ENCODE peak calls at places on chromosomes 16 and 17, in eight cellular contexts. A, V, Y, W, I, D, T and Z are unnamed samples.

GRCh38 chr17:49521088-49521450 is 26.0 kb downstream of the NGFR start:
- DNase-seq in A (no peak), V (no peak), Y (no peak), W (no peak), I (no peak), D (no peak), T (peak; percentile 35), Z (no peak)

GRCh38 chr16:27221576-27222498 is 18.5 kb downstream of the KDM8 start:
- DNase-seq in A (no peak), V (no peak), Y (peak; percentile 68), W (peak; percentile 76), I (peak; percentile 53), D (peak; percentile 29), T (no peak), Z (peak; percentile 80)

GRCh38 chr16:9092963-9093477 is 1.6 kb downstream of the HAPSTR1 start:
- DNase-seq in A (no peak), V (no peak), Y (peak; percentile 73), W (no peak), I (peak; percentile 19), D (peak; percentile 63), T (no peak), Z (no peak)

GRCh38 chr17:6556121-6557039 is at the start of gene PITPNM3:
- DNase-seq in A (peak; percentile 33), V (no peak), Y (no peak), W (no peak), I (no peak), D (peak; percentile 57), T (no peak), Z (no peak)

GRCh38 chr17:43444223-43445008 is 39.4 kb upstream of the DHX8 start:
- DNase-seq in A (peak; percentile 74), V (no peak), Y (peak; percentile 42), W (peak; percentile 49), I (no peak), D (no peak), T (no peak), Z (no peak)

GRCh38 chr17:48522031-48522593 is 8.7 kb downstream of the HOXB1 start:
- DNase-seq in A (no peak), V (no peak), Y (no peak), W (peak; percentile 58), I (no peak), D (peak; percentile 87), T (no peak), Z (peak; percentile 19)

GRCh38 chr16:84950906-84951305 is 60.4 kb downstream of the ZDHHC7 start:
- DNase-seq in A (no peak), V (no peak), Y (no peak), W (no peak), I (no peak), D (no peak), T (no peak), Z (no peak)

GRCh38 chr16:48478418-48478817 is 93.2 kb upstream of the SIAH1 start:
- DNase-seq in A (no peak), V (no peak), Y (no peak), W (no peak), I (no peak), D (no peak), T (no peak), Z (no peak)

GRCh38 chr17:14227052-14227451 is 9.6 kb downstream of the CDRT15 start:
- DNase-seq in A (no peak), V (no peak), Y (no peak), W (no peak), I (no peak), D (no peak), T (no peak), Z (no peak)

GRCh38 chr16:82082543-82083244 is 47.6 kb downstream of the HSD17B2 start:
- DNase-seq in A (peak; percentile 80), V (peak; percentile 13), Y (no peak), W (peak; percentile 52), I (no peak), D (no peak), T (no peak), Z (peak; percentile 15)

GRCh38 chr17:74453665-74454196 is 12.7 kb upstream of the CD300A start:
- DNase-seq in A (no peak), V (no peak), Y (peak; percentile 94), W (no peak), I (no peak), D (peak; percentile 93), T (no peak), Z (no peak)

DNA sequence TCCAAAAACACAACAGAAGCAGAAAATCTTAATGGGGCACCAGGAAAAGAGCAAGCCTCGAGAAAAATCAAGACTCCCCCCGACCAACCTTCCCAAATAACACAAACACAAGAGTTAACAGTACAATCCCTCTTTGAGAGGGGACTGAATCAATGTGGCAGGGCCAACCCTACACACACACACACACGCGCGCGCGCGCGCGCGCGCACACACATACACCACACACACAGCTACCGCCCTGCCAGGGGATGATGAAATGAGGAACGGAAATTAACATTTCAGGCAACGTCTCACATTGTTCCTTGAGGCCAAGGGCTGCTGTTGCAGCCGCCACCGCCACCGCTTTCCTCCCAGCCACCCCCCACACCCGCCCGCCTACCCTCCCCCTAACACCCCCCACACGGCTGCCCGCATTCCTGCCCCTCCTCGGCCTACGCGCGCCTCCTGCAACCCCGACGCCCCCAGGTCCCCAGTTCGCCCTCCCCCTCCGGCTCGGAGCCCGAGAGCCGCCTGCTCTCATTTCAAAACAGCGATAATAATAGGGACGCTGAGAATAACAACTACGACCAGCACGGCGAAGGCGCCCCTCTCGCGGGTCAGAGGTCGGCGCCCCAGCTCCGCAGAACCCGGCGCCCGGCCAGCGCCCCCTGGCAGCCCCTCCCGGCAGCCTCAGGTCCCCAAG is 1.2 kb downstream of the ANKRD11 start:
- DNase-seq in A (peak; percentile 90), V (peak; percentile 85), Y (peak; percentile 93), W (peak; percentile 96), I (peak; percentile 88), D (peak; percentile 74), T (peak; percentile 94), Z (peak; percentile 97)
- TF ChIP-seq CTCF in A (no peak), V (no peak), Y (peak; percentile 44), W (peak; percentile 28), I (no peak), D (no peak), T (peak; percentile 53), Z (peak; percentile 51)

GRCh38 chr16:732936-733335 is 6.0 kb downstream of the HAGHL start:
- DNase-seq in A (no peak), V (no peak), Y (no peak), W (peak; percentile 21), I (no peak), D (no peak), T (no peak), Z (no peak)
- TF ChIP-seq CTCF in A (no peak), V (peak; percentile 38), Y (no peak), W (no peak), I (no peak), D (no peak), T (no peak), Z (no peak)

GRCh38 chr16:53821957-53822625 is 118.1 kb downstream of the FTO start:
- DNase-seq in A (peak; percentile 61), V (no peak), Y (no peak), W (peak; percentile 80), I (no peak), D (no peak), T (no peak), Z (peak; percentile 85)
- TF ChIP-seq CTCF in A (peak; percentile 33), V (peak; percentile 44), Y (no peak), W (no peak), I (no peak), D (peak; percentile 9), T (no peak), Z (no peak)

GRCh38 chr17:61294286-61294685 is 105.4 kb upstream of the TBX2 start:
- DNase-seq in A (no peak), V (no peak), Y (no peak), W (no peak), I (no peak), D (no peak), T (no peak), Z (no peak)

GRCh38 chr17:61286449-61286848 is 113.2 kb upstream of the TBX2 start:
- DNase-seq in A (no peak), V (no peak), Y (no peak), W (no peak), I (no peak), D (no peak), T (no peak), Z (no peak)

GRCh38 chr17:61291457-61292311 is 108.0 kb upstream of the TBX2 start:
- DNase-seq in A (no peak), V (no peak), Y (no peak), W (no peak), I (peak; percentile 44), D (no peak), T (no peak), Z (peak; percentile 70)

GRCh38 chr17:61285483-61286320 is 113.9 kb upstream of the TBX2 start:
- DNase-seq in A (peak; percentile 60), V (no peak), Y (peak; percentile 20), W (peak; percentile 98), I (no peak), D (peak; percentile 34), T (no peak), Z (peak; percentile 65)

GRCh38 chr17:61289408-61290385 is 109.9 kb upstream of the TBX2 start:
- DNase-seq in A (no peak), V (no peak), Y (no peak), W (no peak), I (no peak), D (peak; percentile 58), T (no peak), Z (no peak)
- TF ChIP-seq CTCF in A (no peak), V (no peak), Y (no peak), W (no peak), I (no peak), D (no peak), T (no peak), Z (no peak)

GRCh38 chr16:57784334-57784733 is 18.0 kb downstream of the KIFC3 start:
- DNase-seq in A (no peak), V (no peak), Y (no peak), W (no peak), I (no peak), D (no peak), T (no peak), Z (no peak)

GRCh38 chr16:57781741-57782606 is 20.3 kb downstream of the KIFC3 start:
- DNase-seq in A (peak; percentile 32), V (no peak), Y (no peak), W (peak; percentile 43), I (no peak), D (no peak), T (no peak), Z (peak; percentile 47)

GRCh38 chr16:57781349-57781740 is 20.9 kb downstream of the KIFC3 start:
- DNase-seq in A (no peak), V (no peak), Y (no peak), W (no peak), I (no peak), D (no peak), T (no peak), Z (no peak)

GRCh38 chr16:57783883-57784282 is 18.4 kb downstream of the KIFC3 start:
- DNase-seq in A (no peak), V (no peak), Y (no peak), W (no peak), I (no peak), D (no peak), T (no peak), Z (no peak)

DNA sequence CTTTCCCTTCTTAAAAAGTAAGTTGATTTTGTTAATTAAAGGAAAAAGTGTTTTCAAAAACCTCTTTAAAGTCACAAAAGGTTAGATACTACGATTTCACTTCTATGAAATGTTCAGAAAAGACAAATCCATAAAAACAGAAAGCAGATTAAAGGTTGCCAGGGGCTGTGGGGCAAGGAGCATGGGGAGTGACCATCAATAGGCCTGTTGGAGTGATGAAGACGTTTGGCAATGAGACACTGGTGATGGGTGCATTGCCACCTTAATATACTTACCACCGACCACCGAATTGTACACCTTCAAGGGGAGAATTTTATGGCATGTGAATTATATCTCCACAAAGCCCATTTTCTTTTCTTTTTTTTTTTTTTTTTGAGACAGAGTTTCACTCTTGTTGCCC is 19.2 kb downstream of the KIFC3 start:
- DNase-seq in A (no peak), V (no peak), Y (no peak), W (no peak), I (no peak), D (no peak), T (no peak), Z (no peak)
- TF ChIP-seq CTCF in A (no peak), V (no peak), Y (no peak), W (no peak), I (no peak), D (no peak), T (no peak), Z (no peak)